ENCODE peak calls at places on chromosomes 1 and 21, in five cellular contexts. Q, F, R, N and V are unnamed samples.

GRCh38 chr1:108962681-108963051 is 618 bp downstream of the CLCC1 start:
- DNase-seq in F (no peak), N (peak; percentile 6), R (peak; percentile 46), Q (no peak), V (no peak)

GRCh38 chr1:25182629-25183028 is 49.7 kb downstream of the SYF2 start:
- DNase-seq in N (peak; percentile 79), F (peak; percentile 75), R (no peak), Q (peak; percentile 29), V (no peak)

GRCh38 chr1:183101841-183102276 is 78.6 kb downstream of the LAMC1 start:
- DNase-seq in F (peak; percentile 78), N (no peak), R (no peak), Q (no peak), V (no peak)

GRCh38 chr21:32717851-32718316 is 9.9 kb downstream of the SYNJ1 start:
- DNase-seq in R (no peak), F (peak; percentile 75), Q (no peak), N (peak; percentile 1), V (no peak)

GRCh38 chr1:113490384-113490783 is 100.1 kb downstream of the MAGI3 start:
- DNase-seq in Q (no peak), F (no peak), N (no peak), R (no peak), V (no peak)

GRCh38 chr1:245598524-245599310 is 443.9 kb downstream of the KIF26B start:
- DNase-seq in R (peak; percentile 19), Q (no peak), N (no peak), F (peak; percentile 50), V (no peak)

GRCh38 chr1:157105988-157106812 is 6.6 kb upstream of the ETV3L start:
- DNase-seq in F (peak; percentile 92), N (peak; percentile 97), R (no peak), Q (no peak), V (no peak)

GRCh38 chr1:199553104-199553503 is 474.4 kb upstream of the NR5A2 start:
- DNase-seq in Q (no peak), N (no peak), R (no peak), F (no peak), V (no peak)

GRCh38 chr1:244989813-244990212 is 125.5 kb upstream of the HNRNPU start:
- DNase-seq in F (peak; percentile 53), Q (no peak), R (no peak), N (peak; percentile 69), V (no peak)

GRCh38 chr1:155051777-155052398 is 772 bp downstream of the ADAM15 start:
- DNase-seq in F (peak; percentile 45), N (peak; percentile 13), R (no peak), Q (no peak), V (no peak)

GRCh38 chr1:92993581-92993980 is 32.3 kb upstream of the DIPK1A start:
- DNase-seq in R (no peak), Q (no peak), N (no peak), F (no peak), V (no peak)

GRCh38 chr1:210483821-210484220 is 155.1 kb downstream of the HHAT start:
- DNase-seq in R (no peak), Q (no peak), N (no peak), F (no peak), V (no peak)

GRCh38 chr1:239997515-239998311 is 94.0 kb upstream of the FMN2 start:
- DNase-seq in Q (peak; percentile 53), N (no peak), R (peak; percentile 74), F (no peak), V (no peak)

GRCh38 chr1:245906207-245906606 is 600.9 kb downstream of the SMYD3 start:
- DNase-seq in R (no peak), Q (no peak), F (no peak), N (no peak), V (no peak)

GRCh38 chr1:25031601-25031965 is 101.5 kb upstream of the RUNX3 start:
- DNase-seq in R (no peak), F (no peak), N (no peak), Q (no peak), V (no peak)

GRCh38 chr1:211813590-211813989 is 17.0 kb downstream of the LPGAT1 start:
- DNase-seq in Q (no peak), F (no peak), N (peak; percentile 36), R (no peak), V (no peak)

DNA sequence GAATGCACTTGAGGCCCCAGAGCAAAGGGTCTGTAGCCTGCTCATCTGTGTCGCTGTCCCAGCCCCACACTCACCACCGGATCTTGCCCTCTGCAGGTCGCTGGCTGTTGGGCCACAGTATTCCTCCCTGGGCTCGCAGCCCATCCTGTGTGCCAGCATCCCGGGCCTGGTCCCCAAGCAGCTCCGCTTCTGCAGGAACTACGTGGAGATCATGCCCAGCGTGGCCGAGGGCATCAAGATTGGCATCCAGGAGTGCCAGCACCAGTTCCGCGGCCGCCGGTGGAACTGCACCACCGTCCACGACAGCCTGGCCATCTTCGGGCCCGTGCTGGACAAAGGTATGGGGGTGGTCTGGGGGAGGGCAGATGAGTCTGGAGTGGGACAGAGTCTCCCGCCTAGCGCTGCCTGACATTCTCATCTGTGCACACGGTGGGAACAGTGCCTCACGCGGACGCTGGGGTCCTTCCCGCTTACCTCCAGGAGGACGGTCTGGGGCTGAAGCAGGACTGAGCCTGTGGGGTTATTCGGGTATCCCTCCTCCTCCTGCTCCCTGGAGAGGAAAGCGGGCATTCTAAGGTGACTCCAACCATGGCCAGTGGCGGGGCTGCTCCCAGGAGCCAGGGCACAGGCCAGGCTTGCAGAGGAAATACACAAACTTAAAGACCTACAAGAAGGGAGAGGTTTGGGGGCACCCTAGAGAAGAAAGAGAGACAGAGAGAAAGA is 15.9 kb downstream of the WNT3A start:
- DNase-seq in Q (no peak), R (peak; percentile 30), N (no peak), F (no peak), V (no peak)
- H3K23ac ChIP-seq in Q (no peak overlapping the region), R (no peak overlapping the region), N (no peak overlapping the region), F (no peak overlapping the region), V (no peak overlapping the region)

GRCh38 chr1:2252423-2252822 is 24.3 kb downstream of the SKI start:
- DNase-seq in F (no peak), R (no peak), Q (no peak), N (no peak), V (no peak)
- H3K23ac ChIP-seq in F (no peak overlapping the region), R (no peak overlapping the region), Q (no peak overlapping the region), N (no peak overlapping the region), V (no peak overlapping the region)

GRCh38 chr21:42060166-42060565 is 11.0 kb upstream of the UMODL1 start:
- DNase-seq in F (no peak), N (no peak), R (no peak), Q (no peak), V (no peak)
- H3K23ac ChIP-seq in F (no peak overlapping the region), N (no peak overlapping the region), R (no peak overlapping the region), Q (no peak overlapping the region), V (no peak overlapping the region)

GRCh38 chr21:45029968-45030636 is 44.3 kb upstream of the ADARB1 start:
- DNase-seq in R (no peak), Q (no peak), N (no peak), F (no peak), V (peak; percentile 71)

GRCh38 chr21:45026066-45026745 is 48.2 kb upstream of the ADARB1 start:
- DNase-seq in R (no peak), F (no peak), N (no peak), Q (no peak), V (no peak)

GRCh38 chr21:45026833-45027232 is 47.5 kb upstream of the ADARB1 start:
- DNase-seq in Q (no peak), R (no peak), F (no peak), N (no peak), V (peak; percentile 45)

GRCh38 chr21:45029298-45029967 is 44.9 kb upstream of the ADARB1 start:
- DNase-seq in F (peak; percentile 45), R (peak; percentile 64), N (no peak), Q (peak; percentile 77), V (no peak)

GRCh38 chr21:45027241-45028196 is 46.9 kb upstream of the ADARB1 start:
- DNase-seq in R (no peak), Q (no peak), N (no peak), F (no peak), V (no peak)
- H3K23ac ChIP-seq in R (no peak overlapping the region), Q (no peak overlapping the region), N (no peak overlapping the region), F (no peak overlapping the region), V (no peak overlapping the region)

GRCh38 chr1:162500805-162501204 is 3.2 kb downstream of the UHMK1 start:
- DNase-seq in Q (no peak), F (no peak), R (no peak), N (peak; percentile 36), V (no peak)

GRCh38 chr1:162502928-162503327 is 5.3 kb downstream of the UHMK1 start:
- DNase-seq in Q (no peak), N (peak; percentile 88), R (no peak), F (no peak), V (no peak)

GRCh38 chr1:162497723-162498441 is at the start of gene UHMK1:
- DNase-seq in F (peak; percentile 94), R (peak; percentile 89), Q (peak; percentile 96), N (peak; percentile 87), V (peak; percentile 56)

GRCh38 chr1:162498442-162498785 is 796 bp downstream of the UHMK1 start:
- DNase-seq in F (peak; percentile 38), R (no peak), Q (no peak), N (peak; percentile 2), V (no peak)

DNA sequence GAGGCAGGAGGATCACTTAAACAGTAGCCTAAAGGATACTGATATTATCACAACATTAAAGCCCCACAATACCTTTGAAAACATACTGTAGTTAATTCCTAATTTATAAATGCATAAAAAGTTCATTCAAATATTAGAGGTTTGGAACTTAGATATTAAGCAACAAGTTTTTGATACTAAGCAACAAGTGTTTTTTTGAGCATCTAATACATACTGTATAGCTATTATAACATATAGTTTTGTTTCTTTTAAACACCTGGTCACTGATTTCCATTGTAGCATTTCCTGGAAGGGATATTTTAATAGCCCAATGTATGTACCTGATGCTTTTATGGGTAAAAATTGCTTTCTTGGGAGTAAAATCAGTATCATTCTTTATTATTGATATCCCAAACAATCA is 4.5 kb downstream of the UHMK1 start:
- DNase-seq in N (no peak), F (no peak), Q (no peak), R (no peak), V (no peak)
- H3K23ac ChIP-seq in N (no peak overlapping the region), F (no peak overlapping the region), Q (no peak overlapping the region), R (no peak overlapping the region), V (no peak overlapping the region)

GRCh38 chr1:51518033-51518729 is 885 bp downstream of the EPS15 start:
- DNase-seq in R (peak; percentile 67), F (peak; percentile 60), N (peak; percentile 28), Q (peak; percentile 91), V (peak; percentile 55)

GRCh38 chr1:51520700-51521248 is 1.7 kb upstream of the EPS15 start:
- DNase-seq in R (no peak), Q (no peak), N (no peak), F (no peak), V (no peak)

GRCh38 chr1:51519857-51520699 is 1.0 kb upstream of the EPS15 start:
- DNase-seq in F (peak; percentile 79), N (peak; percentile 86), Q (no peak), R (no peak), V (no peak)

GRCh38 chr1:51518730-51519047 is 377 bp downstream of the EPS15 start:
- DNase-seq in N (peak; percentile 13), Q (no peak), R (no peak), F (no peak), V (peak; percentile 72)

GRCh38 chr1:51519048-51519856 is at the start of gene EPS15:
- DNase-seq in N (peak; percentile 67), Q (peak; percentile 89), F (peak; percentile 79), R (peak; percentile 90), V (peak; percentile 91)
- H3K23ac ChIP-seq in N (peak within 1 kb of the TSS; percentile 68), Q (no peak within 1 kb of the TSS), F (peak within 1 kb of the TSS; percentile 20), R (no peak within 1 kb of the TSS), V (no peak within 1 kb of the TSS)

GRCh38 chr1:173243300-173243699 is 36.2 kb upstream of the TNFSF4 start:
- DNase-seq in Q (no peak), F (no peak), N (no peak), R (no peak), V (no peak)
- H3K23ac ChIP-seq in Q (no peak overlapping the region), F (no peak overlapping the region), N (no peak overlapping the region), R (no peak overlapping the region), V (no peak overlapping the region)